ENCODE peak calls at places on chromosomes 5 and 9, in ten cellular contexts. G is stimulated activated CD4-positive, alpha-beta T cell treated with anti-CD3 and anti-CD28 coated beads, TNF-alpha, amount 100 ng/mL, for 1 hour; T is AG09309; U is MV-4-11; E is activated CD4-positive, alpha-beta T cell treated with anti-CD3 and anti-CD28 coated beads for 48 hours; M is adrenal gland; R is activated T-cell treated with anti-CD3 and anti-CD28 coated beads for 48 hours; I is left lobe of liver; W is pancreas; D is posterior cingulate gyrus. F is an unnamed sample.

GRCh38 chr9:93088656-93089015 is 7.4 kb upstream of the CARD19 start:
- DNase-seq in G (no peak), T (no peak), U (no peak), E (peak; percentile 10), M (peak; percentile 12), R (no peak), I (peak; percentile 32), W (no peak), D (no peak), F (no peak)

GRCh38 chr9:76598971-76599370 is 140.0 kb downstream of the GCNT1 start:
- DNase-seq in G (no peak), T (no peak), U (no peak), E (no peak), M (no peak), R (no peak), I (no peak), W (no peak), D (no peak), F (no peak)

GRCh38 chr9:33446507-33447403 is 638 bp downstream of the AQP3 start:
- DNase-seq in G (peak; percentile 39), T (no peak), U (peak; percentile 79), E (peak; percentile 72), M (peak; percentile 50), R (peak; percentile 47), I (peak; percentile 94), W (peak; percentile 74), D (no peak), F (peak; percentile 56)

GRCh38 chr5:34686762-34687268 is 30.7 kb downstream of the RAI14 start:
- DNase-seq in G (no peak), T (peak; percentile 90), U (peak; percentile 38), E (no peak), M (peak; percentile 84), R (no peak), I (peak; percentile 73), W (peak; percentile 88), D (no peak), F (peak; percentile 72)

GRCh38 chr5:74655716-74656115 is 15.2 kb upstream of the ENC1 start:
- DNase-seq in G (no peak), T (no peak), U (no peak), E (no peak), M (no peak), R (no peak), I (no peak), W (no peak), D (no peak), F (no peak)

GRCh38 chr5:180080670-180081280 is 9.2 kb upstream of the RNF130 start:
- DNase-seq in G (no peak), T (no peak), U (no peak), E (peak; percentile 71), M (no peak), R (peak; percentile 38), I (no peak), W (no peak), D (no peak), F (no peak)

GRCh38 chr9:88477300-88477751 is 57.7 kb upstream of the NXNL2 start:
- DNase-seq in G (no peak), T (peak; percentile 98), U (peak; percentile 5), E (no peak), M (no peak), R (no peak), I (no peak), W (no peak), D (no peak), F (no peak)

GRCh38 chr9:16496908-16497307 is 373.6 kb downstream of the BNC2 start:
- DNase-seq in G (no peak), T (no peak), U (no peak), E (no peak), M (no peak), R (no peak), I (no peak), W (no peak), D (no peak), F (no peak)

GRCh38 chr9:136246849-136247550 is 1.4 kb upstream of the QSOX2 start:
- DNase-seq in G (no peak), T (no peak), U (no peak), E (no peak), M (no peak), R (no peak), I (no peak), W (no peak), D (no peak), F (no peak)

GRCh38 chr5:10046681-10047080 is 203.0 kb downstream of the ATPSCKMT start:
- DNase-seq in G (no peak), T (no peak), U (no peak), E (no peak), M (no peak), R (no peak), I (no peak), W (no peak), D (no peak), F (no peak)

GRCh38 chr5:157984611-157985010 is 125.7 kb upstream of the CLINT1 start:
- DNase-seq in G (no peak), T (no peak), U (no peak), E (no peak), M (no peak), R (no peak), I (no peak), W (no peak), D (no peak), F (no peak)

GRCh38 chr5:8807636-8808035 is 738.2 kb downstream of the SEMA5A start:
- DNase-seq in G (no peak), T (no peak), U (no peak), E (no peak), M (no peak), R (no peak), I (no peak), W (no peak), D (no peak), F (no peak)

GRCh38 chr5:37044120-37044519 is 167.6 kb downstream of the NIPBL start:
- DNase-seq in G (no peak), T (no peak), U (no peak), E (no peak), M (no peak), R (no peak), I (no peak), W (no peak), D (no peak), F (no peak)

GRCh38 chr9:5453004-5453403 is 2.7 kb downstream of the CD274 start:
- DNase-seq in G (no peak), T (no peak), U (no peak), E (no peak), M (no peak), R (no peak), I (no peak), W (no peak), D (no peak), F (no peak)

F was measured in left colon.